ENCODE peak calls at places on chromosomes 11 and 22, in ten cellular contexts. One of them, this sample, is unnamed.

GRCh38 chr11:130882138-130882551 is 34.1 kb downstream of the SNX19 start:
- DNase-seq in HepG2: no peak
- DNase-seq in ovary: no peak
- DNase-seq in esophagus muscularis mucosa: no peak
- DNase-seq in sigmoid colon: no peak
- DNase-seq in transverse colon: no peak
- DNase-seq in tibial nerve: no peak
- DNase-seq in K562: no peak
- DNase-seq in upper lobe of left lung: no peak
- DNase-seq in A549: no peak
- DNase-seq in this sample: no peak

GRCh38 chr11:43408277-43408676 is 49.6 kb downstream of the TTC17 start:
- DNase-seq in HepG2: peak
- DNase-seq in ovary: no peak
- DNase-seq in esophagus muscularis mucosa: no peak
- DNase-seq in sigmoid colon: no peak
- DNase-seq in transverse colon: no peak
- DNase-seq in tibial nerve: no peak
- DNase-seq in K562: no peak
- DNase-seq in upper lobe of left lung: no peak
- DNase-seq in A549: no peak
- DNase-seq in this sample: no peak

GRCh38 chr11:27041141-27041869 is 690 bp downstream of the BBOX1 start:
- DNase-seq in HepG2: no peak
- DNase-seq in ovary: no peak
- DNase-seq in esophagus muscularis mucosa: no peak
- DNase-seq in sigmoid colon: no peak
- DNase-seq in transverse colon: no peak
- DNase-seq in tibial nerve: no peak
- DNase-seq in K562: no peak
- DNase-seq in upper lobe of left lung: no peak
- DNase-seq in A549: no peak
- DNase-seq in this sample: no peak

GRCh38 chr11:65316979-65317786 is 2.5 kb downstream of the CDC42EP2 start:
- DNase-seq in HepG2: peak
- DNase-seq in ovary: peak
- DNase-seq in esophagus muscularis mucosa: peak
- DNase-seq in sigmoid colon: peak
- DNase-seq in transverse colon: peak
- DNase-seq in tibial nerve: peak
- DNase-seq in K562: peak
- DNase-seq in upper lobe of left lung: peak
- DNase-seq in A549: no peak
- DNase-seq in this sample: peak

GRCh38 chr22:27771637-27772369 is 29.8 kb downstream of the MN1 start:
- DNase-seq in HepG2: no peak
- DNase-seq in ovary: no peak
- DNase-seq in esophagus muscularis mucosa: no peak
- DNase-seq in sigmoid colon: no peak
- DNase-seq in transverse colon: no peak
- DNase-seq in tibial nerve: no peak
- DNase-seq in K562: no peak
- DNase-seq in upper lobe of left lung: no peak
- DNase-seq in A549: no peak
- DNase-seq in this sample: no peak

GRCh38 chr11:115806056-115806455 is 301.8 kb upstream of the CADM1 start:
- DNase-seq in HepG2: no peak
- DNase-seq in ovary: no peak
- DNase-seq in esophagus muscularis mucosa: no peak
- DNase-seq in sigmoid colon: no peak
- DNase-seq in transverse colon: no peak
- DNase-seq in tibial nerve: no peak
- DNase-seq in K562: no peak
- DNase-seq in upper lobe of left lung: no peak
- DNase-seq in A549: no peak
- DNase-seq in this sample: no peak

GRCh38 chr22:29004647-29005371 is 56.8 kb downstream of the C22orf31 start:
- DNase-seq in HepG2: peak
- DNase-seq in ovary: peak
- DNase-seq in esophagus muscularis mucosa: no peak
- DNase-seq in sigmoid colon: no peak
- DNase-seq in transverse colon: peak
- DNase-seq in tibial nerve: no peak
- DNase-seq in K562: no peak
- DNase-seq in upper lobe of left lung: peak
- DNase-seq in A549: no peak
- DNase-seq in this sample: peak

GRCh38 chr11:69150175-69150574 is 5.6 kb upstream of the SMIM38 start:
- DNase-seq in HepG2: no peak
- DNase-seq in ovary: no peak
- DNase-seq in esophagus muscularis mucosa: no peak
- DNase-seq in sigmoid colon: no peak
- DNase-seq in transverse colon: no peak
- DNase-seq in tibial nerve: no peak
- DNase-seq in K562: no peak
- DNase-seq in upper lobe of left lung: no peak
- DNase-seq in A549: no peak
- DNase-seq in this sample: no peak

GRCh38 chr11:72067266-72067665 is 13.1 kb downstream of the NUMA1 start:
- DNase-seq in HepG2: no peak
- DNase-seq in ovary: no peak
- DNase-seq in esophagus muscularis mucosa: no peak
- DNase-seq in sigmoid colon: no peak
- DNase-seq in transverse colon: no peak
- DNase-seq in tibial nerve: no peak
- DNase-seq in K562: no peak
- DNase-seq in upper lobe of left lung: no peak
- DNase-seq in A549: no peak
- DNase-seq in this sample: no peak

GRCh38 chr22:16717699-16718558 is 107.3 kb downstream of the XKR3 start:
- DNase-seq in HepG2: no peak
- DNase-seq in ovary: no peak
- DNase-seq in esophagus muscularis mucosa: no peak
- DNase-seq in sigmoid colon: no peak
- DNase-seq in transverse colon: no peak
- DNase-seq in tibial nerve: no peak
- DNase-seq in K562: peak
- DNase-seq in upper lobe of left lung: no peak
- DNase-seq in A549: no peak
- DNase-seq in this sample: no peak

GRCh38 chr22:28670691-28671261 is 8.9 kb downstream of the TTC28 start:
- DNase-seq in HepG2: no peak
- DNase-seq in ovary: no peak
- DNase-seq in esophagus muscularis mucosa: no peak
- DNase-seq in sigmoid colon: no peak
- DNase-seq in transverse colon: no peak
- DNase-seq in tibial nerve: no peak
- DNase-seq in K562: no peak
- DNase-seq in upper lobe of left lung: no peak
- DNase-seq in A549: no peak
- DNase-seq in this sample: no peak

GRCh38 chr11:68498313-68498712 is 37.8 kb downstream of the PPP6R3 start:
- DNase-seq in HepG2: no peak
- DNase-seq in ovary: no peak
- DNase-seq in esophagus muscularis mucosa: no peak
- DNase-seq in sigmoid colon: no peak
- DNase-seq in transverse colon: peak
- DNase-seq in tibial nerve: no peak
- DNase-seq in K562: no peak
- DNase-seq in upper lobe of left lung: peak
- DNase-seq in A549: no peak
- DNase-seq in this sample: peak

GRCh38 chr11:31045335-31045734 is 324.2 kb downstream of the DCDC1 start:
- DNase-seq in HepG2: peak
- DNase-seq in ovary: no peak
- DNase-seq in esophagus muscularis mucosa: no peak
- DNase-seq in sigmoid colon: no peak
- DNase-seq in transverse colon: no peak
- DNase-seq in tibial nerve: no peak
- DNase-seq in K562: no peak
- DNase-seq in upper lobe of left lung: no peak
- DNase-seq in A549: no peak
- DNase-seq in this sample: no peak

GRCh38 chr11:63445720-63446119 is 45.2 kb downstream of the PLAAT5 start:
- DNase-seq in HepG2: no peak
- DNase-seq in ovary: no peak
- DNase-seq in esophagus muscularis mucosa: no peak
- DNase-seq in sigmoid colon: no peak
- DNase-seq in transverse colon: no peak
- DNase-seq in tibial nerve: no peak
- DNase-seq in K562: no peak
- DNase-seq in upper lobe of left lung: no peak
- DNase-seq in A549: no peak
- DNase-seq in this sample: no peak

GRCh38 chr11:121479839-121480238 is 27.1 kb upstream of the SORL1-AS1 start:
- DNase-seq in HepG2: no peak
- DNase-seq in ovary: no peak
- DNase-seq in esophagus muscularis mucosa: no peak
- DNase-seq in sigmoid colon: no peak
- DNase-seq in transverse colon: no peak
- DNase-seq in tibial nerve: no peak
- DNase-seq in K562: no peak
- DNase-seq in upper lobe of left lung: no peak
- DNase-seq in A549: no peak
- DNase-seq in this sample: no peak

GRCh38 chr11:68264741-68265540 is 6.8 kb downstream of the C11orf24 start:
- DNase-seq in HepG2: no peak
- DNase-seq in ovary: no peak
- DNase-seq in esophagus muscularis mucosa: no peak
- DNase-seq in sigmoid colon: no peak
- DNase-seq in transverse colon: no peak
- DNase-seq in tibial nerve: no peak
- DNase-seq in K562: no peak
- DNase-seq in upper lobe of left lung: no peak
- DNase-seq in A549: no peak
- DNase-seq in this sample: no peak

GRCh38 chr11:129871914-129872313 is 23.5 kb downstream of the NFRKB start:
- DNase-seq in HepG2: no peak
- DNase-seq in ovary: no peak
- DNase-seq in esophagus muscularis mucosa: no peak
- DNase-seq in sigmoid colon: no peak
- DNase-seq in transverse colon: no peak
- DNase-seq in tibial nerve: no peak
- DNase-seq in K562: no peak
- DNase-seq in upper lobe of left lung: no peak
- DNase-seq in A549: no peak
- DNase-seq in this sample: no peak
- TF ChIP-seq EP300 in HepG2: no peak
- TF ChIP-seq EP300 in ovary: no peak
- TF ChIP-seq EP300 in esophagus muscularis mucosa: no peak
- TF ChIP-seq EP300 in sigmoid colon: no peak
- TF ChIP-seq EP300 in transverse colon: no peak
- TF ChIP-seq EP300 in tibial nerve: no peak
- TF ChIP-seq EP300 in K562: no peak
- TF ChIP-seq EP300 in upper lobe of left lung: no peak
- TF ChIP-seq EP300 in A549: no peak
- TF ChIP-seq EP300 in this sample: no peak

GRCh38 chr11:100631316-100631715 is 55.8 kb upstream of the ARHGAP42 start:
- DNase-seq in HepG2: no peak
- DNase-seq in ovary: no peak
- DNase-seq in esophagus muscularis mucosa: no peak
- DNase-seq in sigmoid colon: no peak
- DNase-seq in transverse colon: no peak
- DNase-seq in tibial nerve: no peak
- DNase-seq in K562: no peak
- DNase-seq in upper lobe of left lung: no peak
- DNase-seq in A549: no peak
- DNase-seq in this sample: no peak
- TF ChIP-seq EP300 in HepG2: no peak
- TF ChIP-seq EP300 in ovary: no peak
- TF ChIP-seq EP300 in esophagus muscularis mucosa: no peak
- TF ChIP-seq EP300 in sigmoid colon: no peak
- TF ChIP-seq EP300 in transverse colon: no peak
- TF ChIP-seq EP300 in tibial nerve: no peak
- TF ChIP-seq EP300 in K562: no peak
- TF ChIP-seq EP300 in upper lobe of left lung: no peak
- TF ChIP-seq EP300 in A549: no peak
- TF ChIP-seq EP300 in this sample: no peak

DNA sequence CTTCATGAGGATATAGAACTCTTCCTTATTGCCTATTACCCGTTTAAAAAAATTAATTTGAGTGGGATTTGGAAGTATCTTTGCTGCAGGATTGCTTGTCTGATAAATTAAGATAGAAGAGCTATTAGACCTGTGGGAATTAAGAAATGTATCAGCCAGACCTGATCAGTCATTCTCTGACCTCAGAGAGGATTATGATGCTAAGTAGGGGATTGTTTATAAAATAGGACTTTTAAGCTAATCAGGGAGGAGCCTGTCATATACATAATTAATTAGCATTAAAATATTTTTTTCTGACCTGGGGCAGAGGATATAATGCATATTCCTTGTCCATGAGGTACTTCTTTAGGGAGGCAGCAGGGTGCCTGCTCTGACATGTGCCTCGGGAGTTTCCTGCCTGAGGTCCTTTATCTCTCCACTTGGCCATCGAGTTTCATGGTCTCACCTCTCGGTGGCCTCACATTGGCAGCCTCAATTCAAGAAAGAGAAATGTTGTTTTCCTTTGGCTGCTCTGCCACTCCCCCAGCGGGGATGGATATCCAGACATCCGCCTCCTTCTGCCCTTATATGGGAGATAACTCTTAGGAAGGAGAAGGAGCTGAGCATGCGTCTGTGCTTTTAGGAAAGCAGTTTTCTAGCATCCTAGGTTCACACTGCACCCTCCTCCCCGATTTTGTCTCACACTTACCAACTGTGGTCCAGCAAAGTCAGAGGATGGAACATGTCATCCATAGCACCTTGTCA is 41.1 kb downstream of the DIXDC1 start:
- DNase-seq in HepG2: no peak
- DNase-seq in ovary: peak
- DNase-seq in esophagus muscularis mucosa: no peak
- DNase-seq in sigmoid colon: peak
- DNase-seq in transverse colon: peak
- DNase-seq in tibial nerve: peak
- DNase-seq in K562: peak
- DNase-seq in upper lobe of left lung: peak
- DNase-seq in A549: no peak
- DNase-seq in this sample: no peak
- TF ChIP-seq EP300 in HepG2: no peak
- TF ChIP-seq EP300 in ovary: no peak
- TF ChIP-seq EP300 in esophagus muscularis mucosa: no peak
- TF ChIP-seq EP300 in sigmoid colon: no peak
- TF ChIP-seq EP300 in transverse colon: no peak
- TF ChIP-seq EP300 in tibial nerve: peak
- TF ChIP-seq EP300 in K562: no peak
- TF ChIP-seq EP300 in upper lobe of left lung: no peak
- TF ChIP-seq EP300 in A549: no peak
- TF ChIP-seq EP300 in this sample: no peak

DNA sequence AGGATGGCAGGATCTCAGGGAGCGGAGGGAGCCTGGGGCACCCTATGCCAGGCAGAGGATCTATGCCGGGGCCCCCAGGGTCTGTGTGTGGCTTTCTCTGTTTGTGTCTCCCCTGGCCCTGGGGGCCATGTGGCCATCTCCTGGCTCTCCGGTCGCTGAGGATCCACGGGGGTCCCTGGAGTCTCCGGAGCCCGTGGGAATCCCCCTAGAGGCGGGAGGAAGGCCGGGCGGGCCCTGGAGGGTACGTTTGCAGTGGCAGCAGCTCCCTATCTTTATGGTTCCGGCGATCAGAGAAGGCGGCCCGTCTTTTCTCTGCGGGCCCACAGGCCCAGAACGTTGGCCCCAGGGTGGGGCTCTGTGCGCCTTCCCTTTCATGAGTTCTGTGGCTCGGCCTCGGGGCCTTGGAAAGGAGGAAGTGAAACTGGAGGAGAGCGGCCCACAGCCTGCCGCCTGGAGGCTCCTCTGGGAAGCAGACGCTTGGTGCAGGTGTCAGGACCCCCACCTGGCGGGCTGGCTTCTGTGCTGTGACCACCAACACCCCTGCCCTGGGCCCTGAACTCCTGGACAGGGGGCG is 82.1 kb downstream of the KCNQ1 start:
- DNase-seq in HepG2: no peak
- DNase-seq in ovary: peak
- DNase-seq in esophagus muscularis mucosa: no peak
- DNase-seq in sigmoid colon: peak
- DNase-seq in transverse colon: peak
- DNase-seq in tibial nerve: peak
- DNase-seq in K562: peak
- DNase-seq in upper lobe of left lung: peak
- DNase-seq in A549: no peak
- DNase-seq in this sample: peak
- TF ChIP-seq EP300 in HepG2: no peak
- TF ChIP-seq EP300 in ovary: no peak
- TF ChIP-seq EP300 in esophagus muscularis mucosa: no peak
- TF ChIP-seq EP300 in sigmoid colon: no peak
- TF ChIP-seq EP300 in transverse colon: no peak
- TF ChIP-seq EP300 in tibial nerve: no peak
- TF ChIP-seq EP300 in K562: no peak
- TF ChIP-seq EP300 in upper lobe of left lung: no peak
- TF ChIP-seq EP300 in A549: no peak
- TF ChIP-seq EP300 in this sample: no peak

This sample was measured in stomach.